ENCODE peak calls at places on chromosome 3, in four cellular contexts. X is fibroblast of pulmonary artery, L is GM12864, H is K562. C is an unnamed sample.

GRCh38 chr3:15795563-15796308 is 2.0 kb downstream of the ANKRD28 start:
- DNase-seq in X (peak; percentile 79), L (no peak), H (no peak), C (peak; percentile 59)

GRCh38 chr3:15887261-15887660 is 89.5 kb upstream of the ANKRD28 start:
- DNase-seq in X (no peak), H (no peak), L (no peak), C (no peak)

GRCh38 chr3:189260556-189261493 is 89.1 kb downstream of the TPRG1 start:
- DNase-seq in H (no peak), L (no peak), X (no peak), C (no peak)

GRCh38 chr3:121232309-121233225 is 313.2 kb downstream of the POLQ start:
- DNase-seq in L (no peak), X (no peak), H (no peak), C (no peak)

GRCh38 chr3:142664311-142664710 is 59.5 kb upstream of the TRPC1 start:
- DNase-seq in L (no peak), H (no peak), X (no peak), C (no peak)

GRCh38 chr3:43032646-43033628 is 53.8 kb downstream of the GASK1A start:
- DNase-seq in L (no peak), H (no peak), X (no peak), C (no peak)

GRCh38 chr3:186318135-186318534 is 43.9 kb downstream of the DGKG start:
- DNase-seq in X (no peak), L (no peak), H (no peak), C (no peak)

GRCh38 chr3:10505050-10505790 is at the start of gene ATP2B2:
- DNase-seq in L (no peak), X (no peak), H (no peak), C (no peak)

GRCh38 chr3:180282386-180282785 is 245.6 kb upstream of the PEX5L start:
- DNase-seq in X (no peak), L (no peak), H (no peak), C (peak; percentile 14)

GRCh38 chr3:37194533-37194932 is 20.2 kb upstream of the LRRFIP2 start:
- DNase-seq in X (no peak), H (no peak), L (no peak), C (no peak)

GRCh38 chr3:150286390-150287147 is 121.5 kb upstream of the TSC22D2 start:
- DNase-seq in H (peak; percentile 47), X (peak; percentile 74), L (peak; percentile 10), C (peak; percentile 63)

GRCh38 chr3:70065666-70066253 is 66.2 kb downstream of the SAMMSON start:
- DNase-seq in X (no peak), L (no peak), H (no peak), C (no peak)

GRCh38 chr3:123584284-123584987 is 417 bp downstream of the HACD2 start:
- DNase-seq in H (peak; percentile 53), X (peak; percentile 31), L (no peak), C (peak; percentile 19)

GRCh38 chr3:176512037-176512436 is 685.2 kb downstream of the TBL1XR1 start:
- DNase-seq in L (no peak), H (no peak), X (no peak), C (no peak)

GRCh38 chr3:63824309-63824708 is 5.2 kb downstream of the C3orf49 start:
- DNase-seq in H (no peak), L (no peak), X (peak; percentile 20), C (peak; percentile 57)

GRCh38 chr3:24226402-24226801 is 268.2 kb downstream of the THRB start:
- DNase-seq in H (no peak), X (no peak), L (no peak), C (no peak)

GRCh38 chr3:124277516-124277890 is 285.6 kb upstream of the ROPN1 start:
- DNase-seq in X (peak; percentile 67), H (no peak), L (no peak), C (peak; percentile 45)

GRCh38 chr3:9884555-9885165 is 4.6 kb upstream of the CIDEC start:
- DNase-seq in X (peak; percentile 77), L (no peak), H (peak; percentile 86), C (peak; percentile 96)

GRCh38 chr3:12947504-12948369 is 106.4 kb upstream of the RPL32 start:
- DNase-seq in X (peak; percentile 77), L (no peak), H (peak; percentile 66), C (peak; percentile 64)

GRCh38 chr3:102179321-102180290 is 255.2 kb upstream of the ZPLD1 start:
- DNase-seq in X (peak; percentile 37), H (no peak), L (no peak), C (no peak)
- H3K4me3 ChIP-seq in X (no peak overlapping the region), H (no peak overlapping the region), L (no peak overlapping the region), C (no peak overlapping the region)

GRCh38 chr3:138549578-138549977 is 44.5 kb downstream of the CEP70 start:
- DNase-seq in X (no peak), L (no peak), H (no peak), C (no peak)
- TF ChIP-seq CTCF in X (no peak), L (no peak), H (no peak), C (no peak)

GRCh38 chr3:73618461-73618860 is 6.3 kb downstream of the PDZRN3 start:
- DNase-seq in L (no peak), X (no peak), H (no peak), C (peak; percentile 30)
- H3K4me3 ChIP-seq in L (no peak overlapping the region), X (no peak overlapping the region), H (no peak overlapping the region), C (no peak overlapping the region)

DNA sequence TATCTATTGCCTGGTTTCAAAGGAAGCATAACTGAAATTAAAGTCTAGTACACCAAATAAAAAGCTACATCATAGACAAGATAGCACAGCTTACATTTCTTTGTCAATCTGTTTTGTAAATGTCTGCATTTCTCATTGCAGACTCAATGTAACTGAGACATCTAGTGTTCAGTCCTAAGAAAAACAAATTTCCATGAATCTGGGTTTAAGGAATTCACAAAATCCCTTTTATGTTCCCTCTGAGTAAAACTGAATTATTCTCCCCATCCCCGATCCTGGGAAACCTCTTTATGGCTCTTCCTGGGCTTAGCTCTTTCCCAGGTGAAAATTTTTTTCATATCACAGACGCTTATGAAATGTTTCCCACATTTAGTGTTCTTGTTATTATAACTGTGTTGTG is 21.6 kb upstream of the RASA2 start:
- DNase-seq in H (no peak), X (no peak), L (no peak), C (peak; percentile 52)
- TF ChIP-seq CTCF in H (no peak), X (peak; percentile 41), L (no peak), C (peak; percentile 48)

DNA sequence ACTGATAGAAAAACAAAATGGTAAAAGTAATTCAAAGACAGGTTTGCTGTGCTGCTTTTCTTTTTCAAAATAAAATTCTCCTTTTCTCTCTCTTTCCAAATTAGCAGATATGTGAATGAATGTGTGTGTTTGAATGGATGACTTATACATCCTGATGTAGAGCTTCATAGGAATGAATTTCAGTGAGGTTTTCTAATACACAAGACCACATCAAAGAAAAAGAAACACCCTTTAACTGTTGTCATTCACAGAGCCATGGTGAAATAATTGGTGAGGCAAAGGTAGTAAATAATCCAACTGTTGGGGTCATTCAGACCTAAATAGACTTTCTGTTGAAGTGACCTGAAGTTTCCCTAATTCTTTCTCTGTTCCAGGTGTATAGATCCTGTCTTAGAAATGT is 139.1 kb upstream of the ZPLD1 start:
- DNase-seq in X (no peak), L (no peak), H (no peak), C (no peak)
- H3K4me3 ChIP-seq in X (no peak overlapping the region), L (no peak overlapping the region), H (no peak overlapping the region), C (no peak overlapping the region)